ENCODE peak calls at places on chromosomes 1 and 21, in six cellular contexts. E is coronary artery, P is EL, G is epithelial cell of proximal tubule, Y is RWPE1, N is ELR. U is an unnamed sample.

GRCh38 chr1:201282931-201283829 is at the start of gene PKP1:
- DNase-seq in P (peak; percentile 65), N (peak; percentile 44), G (no peak), E (no peak), Y (peak; percentile 90), U (peak; percentile 78)

GRCh38 chr1:109226078-109226445 is 12.3 kb downstream of the SARS1 start:
- DNase-seq in Y (peak; percentile 76), N (no peak), P (peak; percentile 45), E (no peak), G (no peak), U (peak; percentile 76)

GRCh38 chr21:15005391-15005790 is 59.4 kb downstream of the NRIP1 start:
- DNase-seq in N (peak; percentile 50), E (no peak), P (peak; percentile 71), Y (no peak), G (no peak), U (no peak)

GRCh38 chr21:38234395-38235142 is 22.2 kb upstream of the KCNJ15 start:
- DNase-seq in Y (peak; percentile 77), P (no peak), E (no peak), N (no peak), G (no peak), U (peak; percentile 97)

GRCh38 chr1:53394306-53394705 is 64.9 kb upstream of the DMRTB1 start:
- DNase-seq in Y (no peak), E (no peak), P (no peak), N (no peak), G (no peak), U (no peak)

GRCh38 chr1:208731976-208732821 is 488.0 kb upstream of the PLXNA2 start:
- DNase-seq in G (peak; percentile 42), N (no peak), P (peak; percentile 1), E (no peak), Y (no peak), U (peak; percentile 17)

GRCh38 chr1:246078888-246079252 is 428.2 kb downstream of the SMYD3 start:
- DNase-seq in N (no peak), G (no peak), E (no peak), P (no peak), Y (no peak), U (no peak)

GRCh38 chr21:32779983-32780382 is 8.4 kb upstream of the PAXBP1 start:
- DNase-seq in G (no peak), E (no peak), N (no peak), Y (no peak), P (no peak), U (no peak)

GRCh38 chr21:17370263-17370662 is 142.6 kb upstream of the CXADR start:
- DNase-seq in E (no peak), Y (peak; percentile 23), P (no peak), G (no peak), N (no peak), U (peak; percentile 47)

GRCh38 chr1:116556289-116557006 is 14.4 kb downstream of the CD58 start:
- DNase-seq in P (peak; percentile 88), Y (peak; percentile 95), N (peak; percentile 92), G (peak; percentile 92), E (peak; percentile 83), U (peak; percentile 99)

GRCh38 chr1:36567601-36568341 is 85.1 kb upstream of the CSF3R start:
- DNase-seq in Y (no peak), P (no peak), E (peak; percentile 49), N (no peak), G (no peak), U (no peak)